ENCODE peak calls at places on chromosome 11, in eight cellular contexts. One of them, this sample, is unnamed.

GRCh38 chr11:72738199-72739141 is 13.7 kb downstream of the ARAP1 start:
- DNase-seq in cardiac fibroblast: peak; percentile 45
- DNase-seq in activated T-helper 1 cell treated with anti-CD3 and anti-CD28 coated beads, Interleukin-12 subunit alpha, Interleukin-12 subunit beta, Interleukin-2, Interleukin-4 antibody, amounts not matched to agents 30 ng/mL and 10 ng/mL and 1 ng/mL, durations not matched to agents 14 hours and 24 hours and 36 hours: no peak
- DNase-seq in BE2C: no peak
- DNase-seq in fibroblast of the conjunctiva: peak; percentile 49
- DNase-seq in activated CD4-positive, alpha-beta T cell treated with anti-CD3 and anti-CD28 coated beads for 24 hours: no peak
- DNase-seq in stimulated activated CD4-positive, alpha-beta T cell treated with anti-CD3 and anti-CD28 coated beads, Interleukin-4, amount 100 ng/mL, for 48 hours: no peak
- DNase-seq in A172: peak; percentile 66
- DNase-seq in this sample: no peak

GRCh38 chr11:72395993-72396392 is 38.3 kb downstream of the CLPB start:
- DNase-seq in cardiac fibroblast: no peak
- DNase-seq in activated T-helper 1 cell treated with anti-CD3 and anti-CD28 coated beads, Interleukin-12 subunit alpha, Interleukin-12 subunit beta, Interleukin-2, Interleukin-4 antibody, amounts not matched to agents 30 ng/mL and 10 ng/mL and 1 ng/mL, durations not matched to agents 14 hours and 24 hours and 36 hours: no peak
- DNase-seq in BE2C: no peak
- DNase-seq in fibroblast of the conjunctiva: no peak
- DNase-seq in activated CD4-positive, alpha-beta T cell treated with anti-CD3 and anti-CD28 coated beads for 24 hours: no peak
- DNase-seq in stimulated activated CD4-positive, alpha-beta T cell treated with anti-CD3 and anti-CD28 coated beads, Interleukin-4, amount 100 ng/mL, for 48 hours: no peak
- DNase-seq in A172: no peak
- DNase-seq in this sample: no peak

GRCh38 chr11:60762851-60763691 is 6.4 kb downstream of the MS4A15 start:
- DNase-seq in cardiac fibroblast: no peak
- DNase-seq in activated T-helper 1 cell treated with anti-CD3 and anti-CD28 coated beads, Interleukin-12 subunit alpha, Interleukin-12 subunit beta, Interleukin-2, Interleukin-4 antibody, amounts not matched to agents 30 ng/mL and 10 ng/mL and 1 ng/mL, durations not matched to agents 14 hours and 24 hours and 36 hours: no peak
- DNase-seq in BE2C: no peak
- DNase-seq in fibroblast of the conjunctiva: no peak
- DNase-seq in activated CD4-positive, alpha-beta T cell treated with anti-CD3 and anti-CD28 coated beads for 24 hours: no peak
- DNase-seq in stimulated activated CD4-positive, alpha-beta T cell treated with anti-CD3 and anti-CD28 coated beads, Interleukin-4, amount 100 ng/mL, for 48 hours: no peak
- DNase-seq in A172: no peak
- DNase-seq in this sample: no peak

GRCh38 chr11:60863550-60864521 is 3.5 kb upstream of the ZP1 start:
- DNase-seq in cardiac fibroblast: no peak
- DNase-seq in activated T-helper 1 cell treated with anti-CD3 and anti-CD28 coated beads, Interleukin-12 subunit alpha, Interleukin-12 subunit beta, Interleukin-2, Interleukin-4 antibody, amounts not matched to agents 30 ng/mL and 10 ng/mL and 1 ng/mL, durations not matched to agents 14 hours and 24 hours and 36 hours: no peak
- DNase-seq in BE2C: no peak
- DNase-seq in fibroblast of the conjunctiva: no peak
- DNase-seq in activated CD4-positive, alpha-beta T cell treated with anti-CD3 and anti-CD28 coated beads for 24 hours: no peak
- DNase-seq in stimulated activated CD4-positive, alpha-beta T cell treated with anti-CD3 and anti-CD28 coated beads, Interleukin-4, amount 100 ng/mL, for 48 hours: no peak
- DNase-seq in A172: no peak
- DNase-seq in this sample: no peak

GRCh38 chr11:12552677-12553076 is 121.5 kb upstream of the TEAD1 start:
- DNase-seq in cardiac fibroblast: peak; percentile 95
- DNase-seq in activated T-helper 1 cell treated with anti-CD3 and anti-CD28 coated beads, Interleukin-12 subunit alpha, Interleukin-12 subunit beta, Interleukin-2, Interleukin-4 antibody, amounts not matched to agents 30 ng/mL and 10 ng/mL and 1 ng/mL, durations not matched to agents 14 hours and 24 hours and 36 hours: no peak
- DNase-seq in BE2C: no peak
- DNase-seq in fibroblast of the conjunctiva: peak; percentile 84
- DNase-seq in activated CD4-positive, alpha-beta T cell treated with anti-CD3 and anti-CD28 coated beads for 24 hours: no peak
- DNase-seq in stimulated activated CD4-positive, alpha-beta T cell treated with anti-CD3 and anti-CD28 coated beads, Interleukin-4, amount 100 ng/mL, for 48 hours: no peak
- DNase-seq in A172: no peak
- DNase-seq in this sample: no peak

GRCh38 chr11:41222236-41222635 is 237.2 kb downstream of the LRRC4C start:
- DNase-seq in cardiac fibroblast: no peak
- DNase-seq in activated T-helper 1 cell treated with anti-CD3 and anti-CD28 coated beads, Interleukin-12 subunit alpha, Interleukin-12 subunit beta, Interleukin-2, Interleukin-4 antibody, amounts not matched to agents 30 ng/mL and 10 ng/mL and 1 ng/mL, durations not matched to agents 14 hours and 24 hours and 36 hours: no peak
- DNase-seq in BE2C: no peak
- DNase-seq in fibroblast of the conjunctiva: no peak
- DNase-seq in activated CD4-positive, alpha-beta T cell treated with anti-CD3 and anti-CD28 coated beads for 24 hours: no peak
- DNase-seq in stimulated activated CD4-positive, alpha-beta T cell treated with anti-CD3 and anti-CD28 coated beads, Interleukin-4, amount 100 ng/mL, for 48 hours: no peak
- DNase-seq in A172: no peak
- DNase-seq in this sample: no peak

GRCh38 chr11:70556884-70557741 is 158.8 kb downstream of the CTTN start:
- DNase-seq in cardiac fibroblast: no peak
- DNase-seq in activated T-helper 1 cell treated with anti-CD3 and anti-CD28 coated beads, Interleukin-12 subunit alpha, Interleukin-12 subunit beta, Interleukin-2, Interleukin-4 antibody, amounts not matched to agents 30 ng/mL and 10 ng/mL and 1 ng/mL, durations not matched to agents 14 hours and 24 hours and 36 hours: no peak
- DNase-seq in BE2C: no peak
- DNase-seq in fibroblast of the conjunctiva: no peak
- DNase-seq in activated CD4-positive, alpha-beta T cell treated with anti-CD3 and anti-CD28 coated beads for 24 hours: no peak
- DNase-seq in stimulated activated CD4-positive, alpha-beta T cell treated with anti-CD3 and anti-CD28 coated beads, Interleukin-4, amount 100 ng/mL, for 48 hours: no peak
- DNase-seq in A172: peak; percentile 98
- DNase-seq in this sample: peak; percentile 15

GRCh38 chr11:45455536-45455935 is 169.4 kb upstream of the SYT13 start:
- DNase-seq in cardiac fibroblast: peak; percentile 84
- DNase-seq in activated T-helper 1 cell treated with anti-CD3 and anti-CD28 coated beads, Interleukin-12 subunit alpha, Interleukin-12 subunit beta, Interleukin-2, Interleukin-4 antibody, amounts not matched to agents 30 ng/mL and 10 ng/mL and 1 ng/mL, durations not matched to agents 14 hours and 24 hours and 36 hours: no peak
- DNase-seq in BE2C: no peak
- DNase-seq in fibroblast of the conjunctiva: no peak
- DNase-seq in activated CD4-positive, alpha-beta T cell treated with anti-CD3 and anti-CD28 coated beads for 24 hours: no peak
- DNase-seq in stimulated activated CD4-positive, alpha-beta T cell treated with anti-CD3 and anti-CD28 coated beads, Interleukin-4, amount 100 ng/mL, for 48 hours: no peak
- DNase-seq in A172: no peak
- DNase-seq in this sample: no peak

GRCh38 chr11:112298535-112298934 is 37.9 kb upstream of the PLET1 start:
- DNase-seq in cardiac fibroblast: no peak
- DNase-seq in activated T-helper 1 cell treated with anti-CD3 and anti-CD28 coated beads, Interleukin-12 subunit alpha, Interleukin-12 subunit beta, Interleukin-2, Interleukin-4 antibody, amounts not matched to agents 30 ng/mL and 10 ng/mL and 1 ng/mL, durations not matched to agents 14 hours and 24 hours and 36 hours: no peak
- DNase-seq in BE2C: no peak
- DNase-seq in fibroblast of the conjunctiva: no peak
- DNase-seq in activated CD4-positive, alpha-beta T cell treated with anti-CD3 and anti-CD28 coated beads for 24 hours: no peak
- DNase-seq in stimulated activated CD4-positive, alpha-beta T cell treated with anti-CD3 and anti-CD28 coated beads, Interleukin-4, amount 100 ng/mL, for 48 hours: no peak
- DNase-seq in A172: peak; percentile 1
- DNase-seq in this sample: no peak

GRCh38 chr11:116177521-116178220 is 595.1 kb downstream of the BUD13 start:
- DNase-seq in cardiac fibroblast: no peak
- DNase-seq in activated T-helper 1 cell treated with anti-CD3 and anti-CD28 coated beads, Interleukin-12 subunit alpha, Interleukin-12 subunit beta, Interleukin-2, Interleukin-4 antibody, amounts not matched to agents 30 ng/mL and 10 ng/mL and 1 ng/mL, durations not matched to agents 14 hours and 24 hours and 36 hours: no peak
- DNase-seq in BE2C: no peak
- DNase-seq in fibroblast of the conjunctiva: no peak
- DNase-seq in activated CD4-positive, alpha-beta T cell treated with anti-CD3 and anti-CD28 coated beads for 24 hours: no peak
- DNase-seq in stimulated activated CD4-positive, alpha-beta T cell treated with anti-CD3 and anti-CD28 coated beads, Interleukin-4, amount 100 ng/mL, for 48 hours: no peak
- DNase-seq in A172: no peak
- DNase-seq in this sample: no peak

GRCh38 chr11:69877235-69877634 is 58.0 kb upstream of the FGF3 start:
- DNase-seq in cardiac fibroblast: no peak
- DNase-seq in activated T-helper 1 cell treated with anti-CD3 and anti-CD28 coated beads, Interleukin-12 subunit alpha, Interleukin-12 subunit beta, Interleukin-2, Interleukin-4 antibody, amounts not matched to agents 30 ng/mL and 10 ng/mL and 1 ng/mL, durations not matched to agents 14 hours and 24 hours and 36 hours: no peak
- DNase-seq in BE2C: no peak
- DNase-seq in fibroblast of the conjunctiva: no peak
- DNase-seq in activated CD4-positive, alpha-beta T cell treated with anti-CD3 and anti-CD28 coated beads for 24 hours: no peak
- DNase-seq in stimulated activated CD4-positive, alpha-beta T cell treated with anti-CD3 and anti-CD28 coated beads, Interleukin-4, amount 100 ng/mL, for 48 hours: no peak
- DNase-seq in A172: no peak
- DNase-seq in this sample: no peak

GRCh38 chr11:119482561-119483001 is 59.6 kb upstream of the THY1 start:
- DNase-seq in cardiac fibroblast: no peak
- DNase-seq in activated T-helper 1 cell treated with anti-CD3 and anti-CD28 coated beads, Interleukin-12 subunit alpha, Interleukin-12 subunit beta, Interleukin-2, Interleukin-4 antibody, amounts not matched to agents 30 ng/mL and 10 ng/mL and 1 ng/mL, durations not matched to agents 14 hours and 24 hours and 36 hours: no peak
- DNase-seq in BE2C: no peak
- DNase-seq in fibroblast of the conjunctiva: no peak
- DNase-seq in activated CD4-positive, alpha-beta T cell treated with anti-CD3 and anti-CD28 coated beads for 24 hours: no peak
- DNase-seq in stimulated activated CD4-positive, alpha-beta T cell treated with anti-CD3 and anti-CD28 coated beads, Interleukin-4, amount 100 ng/mL, for 48 hours: no peak
- DNase-seq in A172: no peak
- DNase-seq in this sample: no peak

GRCh38 chr11:17924713-17925112 is 88.1 kb downstream of the SERGEF start:
- DNase-seq in cardiac fibroblast: no peak
- DNase-seq in activated T-helper 1 cell treated with anti-CD3 and anti-CD28 coated beads, Interleukin-12 subunit alpha, Interleukin-12 subunit beta, Interleukin-2, Interleukin-4 antibody, amounts not matched to agents 30 ng/mL and 10 ng/mL and 1 ng/mL, durations not matched to agents 14 hours and 24 hours and 36 hours: no peak
- DNase-seq in BE2C: no peak
- DNase-seq in fibroblast of the conjunctiva: no peak
- DNase-seq in activated CD4-positive, alpha-beta T cell treated with anti-CD3 and anti-CD28 coated beads for 24 hours: no peak
- DNase-seq in stimulated activated CD4-positive, alpha-beta T cell treated with anti-CD3 and anti-CD28 coated beads, Interleukin-4, amount 100 ng/mL, for 48 hours: no peak
- DNase-seq in A172: no peak
- DNase-seq in this sample: no peak

This sample was measured in NK-92 treated with Interleukin-12 subunit alpha and Interleukin-12 subunit beta, amount 100 ng/mL, for 24 hours.